ENCODE peak calls at places on chromosome 10, in five cellular contexts. G is neuronal stem cell, K is H1, F is mesenchymal stem cell, Q is IMR-90. N is an unnamed sample.

GRCh38 chr10:118913825-118914224 is 115.7 kb upstream of the NANOS1 start:
- DNase-seq in K (no peak), G (no peak), Q (no peak), F (no peak), N (no peak)

GRCh38 chr10:30750971-30751677 is 121.6 kb upstream of the LYZL2 start:
- DNase-seq in Q (no peak), G (no peak), K (no peak), F (no peak), N (no peak)

GRCh38 chr10:83037653-83038052 is 1101.7 kb upstream of the GHITM start:
- DNase-seq in Q (no peak), K (no peak), G (no peak), F (peak; percentile 17), N (no peak)

GRCh38 chr10:36446873-36447272 is 678.5 kb upstream of the ANKRD30A start:
- DNase-seq in K (no peak), Q (no peak), G (no peak), F (no peak), N (no peak)

GRCh38 chr10:50501899-50502556 is 121.7 kb downstream of the SGMS1 start:
- DNase-seq in K (no peak), G (no peak), F (no peak), Q (no peak), N (no peak)

GRCh38 chr10:120943542-120943941 is 92.4 kb downstream of the WDR11 start:
- DNase-seq in F (no peak), Q (no peak), K (no peak), G (no peak), N (no peak)

GRCh38 chr10:5291501-5292195 is 73.1 kb upstream of the UCN3 start:
- DNase-seq in K (no peak), G (no peak), Q (peak; percentile 79), F (peak; percentile 98), N (no peak)

GRCh38 chr10:80100861-80101695 is 22.6 kb downstream of the TMEM254 start:
- DNase-seq in Q (no peak), G (no peak), K (no peak), F (no peak), N (peak; percentile 32)

GRCh38 chr10:76278811-76279460 is 847.5 kb downstream of the LRMDA start:
- DNase-seq in F (no peak), Q (no peak), G (no peak), K (no peak), N (no peak)

GRCh38 chr10:8034666-8035640 is 19.5 kb upstream of the GATA3 start:
- DNase-seq in K (no peak), F (no peak), Q (no peak), G (peak; percentile 39), N (no peak)

GRCh38 chr10:96998329-96998888 is 166.3 kb downstream of the LCOR start:
- DNase-seq in K (no peak), Q (peak; percentile 87), G (no peak), F (peak; percentile 57), N (no peak)

GRCh38 chr10:50567384-50567783 is 56.4 kb downstream of the SGMS1 start:
- DNase-seq in F (no peak), Q (no peak), G (no peak), K (no peak), N (no peak)

GRCh38 chr10:47368431-47369180 is 15.5 kb downstream of the ZNF488 start:
- DNase-seq in Q (no peak), K (no peak), F (no peak), G (no peak), N (peak; percentile 17)

GRCh38 chr10:46091834-46092522 is 45.9 kb upstream of the MSMB start:
- DNase-seq in Q (no peak), G (no peak), F (no peak), K (no peak), N (no peak)

GRCh38 chr10:29471483-29471859 is 163.3 kb downstream of the SVIL start:
- DNase-seq in G (no peak), K (no peak), F (peak; percentile 83), Q (peak; percentile 90), N (no peak)

GRCh38 chr10:88041243-88042161 is 178.1 kb downstream of the PTEN start:
- DNase-seq in F (peak; percentile 42), Q (peak; percentile 48), K (no peak), G (no peak), N (no peak)

GRCh38 chr10:78518224-78518623 is 484.6 kb downstream of the RPS24 start:
- DNase-seq in G (no peak), Q (no peak), F (no peak), K (no peak), N (no peak)
- H4K91ac ChIP-seq in G (no peak overlapping the region), Q (no peak overlapping the region), F (no peak overlapping the region), K (no peak overlapping the region), N (no peak overlapping the region)

GRCh38 chr10:73867126-73867807 is 7.1 kb downstream of the CAMK2G start:
- DNase-seq in G (no peak), Q (no peak), F (no peak), K (no peak), N (no peak)
- H3K4me1 ChIP-seq in G (peaks cover 2% of the 10 kb centered on the region), Q (peaks cover 6% of the 10 kb centered on the region), F (peaks cover 4% of the 10 kb centered on the region), K (peaks cover 9% of the 10 kb centered on the region), N (no peaks in the 10 kb centered on the region)

GRCh38 chr10:32205666-32206065 is 141.3 kb downstream of the EPC1 start:
- DNase-seq in Q (peak; percentile 44), G (no peak), F (no peak), K (no peak), N (no peak)
- H4K91ac ChIP-seq in Q (no peak overlapping the region), G (no peak overlapping the region), F (no peak overlapping the region), K (no peak overlapping the region), N (no peak overlapping the region)

GRCh38 chr10:2886662-2887061 is 180.7 kb upstream of the PFKP start:
- DNase-seq in K (no peak), Q (no peak), F (no peak), G (no peak), N (no peak)
- H3K4me1 ChIP-seq in K (no peaks in the 10 kb centered on the region), Q (no peaks in the 10 kb centered on the region), F (no peaks in the 10 kb centered on the region), G (peaks cover 2% of the 10 kb centered on the region), N (no peaks in the 10 kb centered on the region)

GRCh38 chr10:44983066-44983894 is 4.7 kb upstream of the DEPP1 start:
- DNase-seq in F (no peak), K (no peak), G (no peak), Q (no peak), N (no peak)
- H4K91ac ChIP-seq in F (peak overlapping the region; percentile 9), K (no peak overlapping the region), G (no peak overlapping the region), Q (peak overlapping the region; percentile 66), N (no peak overlapping the region)

GRCh38 chr10:124946945-124947344 is 5.0 kb downstream of the ZRANB1 start:
- DNase-seq in K (no peak), G (no peak), F (no peak), Q (no peak), N (no peak)

GRCh38 chr10:124952123-124952522 is 10.2 kb downstream of the ZRANB1 start:
- DNase-seq in Q (no peak), F (no peak), K (no peak), G (no peak), N (no peak)

GRCh38 chr10:124944982-124945381 is 3.1 kb downstream of the ZRANB1 start:
- DNase-seq in Q (peak; percentile 52), F (peak; percentile 36), K (no peak), G (no peak), N (no peak)

GRCh38 chr10:124953421-124953820 is 11.5 kb downstream of the ZRANB1 start:
- DNase-seq in Q (no peak), G (no peak), F (no peak), K (no peak), N (no peak)

GRCh38 chr10:124949543-124949942 is 7.6 kb downstream of the ZRANB1 start:
- DNase-seq in F (peak; percentile 59), Q (peak; percentile 26), K (no peak), G (no peak), N (no peak)
- H3K4me1 ChIP-seq in F (peaks cover 4% of the 10 kb centered on the region), Q (peaks cover 8% of the 10 kb centered on the region), K (no peaks in the 10 kb centered on the region), G (no peaks in the 10 kb centered on the region), N (peaks cover 2% of the 10 kb centered on the region)

GRCh38 chr10:84523509-84523908 is 195.1 kb downstream of the CCSER2 start:
- DNase-seq in Q (no peak), K (no peak), G (no peak), F (no peak), N (no peak)
- H4K91ac ChIP-seq in Q (no peak overlapping the region), K (no peak overlapping the region), G (no peak overlapping the region), F (no peak overlapping the region), N (no peak overlapping the region)

GRCh38 chr10:123156091-123156490 is 1.9 kb downstream of the BUB3 start:
- DNase-seq in F (no peak), Q (peak; percentile 53), G (no peak), K (no peak), N (no peak)
- H3K4me1 ChIP-seq in F (peaks cover 8% of the 10 kb centered on the region), Q (peaks cover 1% of the 10 kb centered on the region), G (peaks cover 8% of the 10 kb centered on the region), K (peaks cover 13% of the 10 kb centered on the region), N (peaks cover 6% of the 10 kb centered on the region)